ENCODE peak calls at places on chromosome 16, in nine cellular contexts. One of them, this sample, is unnamed. For H3K27me3 and H3K4me1, the result is how much of the 10 kb centered on the place peaks cover.

GRCh38 chr16:55502801-55503366 is 6.0 kb upstream of the LPCAT2 start:
- DNase-seq in uterus: peak
- DNase-seq in fibroblast of lung: peak
- DNase-seq in aorta: peak
- DNase-seq in heart left ventricle: peak
- DNase-seq in endodermal cell: peak
- DNase-seq in K562: no peak
- DNase-seq in neural progenitor cell: peak
- DNase-seq in ovary: peak
- DNase-seq in this sample: peak

GRCh38 chr16:2767891-2768290 is 9.2 kb downstream of the ELOB start:
- DNase-seq in uterus: no peak
- DNase-seq in fibroblast of lung: no peak
- DNase-seq in heart left ventricle: no peak
- DNase-seq in ovary: no peak
- DNase-seq in endodermal cell: no peak
- DNase-seq in aorta: no peak
- DNase-seq in K562: peak
- DNase-seq in neural progenitor cell: no peak
- DNase-seq in this sample: no peak

GRCh38 chr16:84411768-84412167 is 43.4 kb downstream of the ATP2C2 start:
- DNase-seq in heart left ventricle: no peak
- DNase-seq in fibroblast of lung: no peak
- DNase-seq in uterus: no peak
- DNase-seq in neural progenitor cell: no peak
- DNase-seq in aorta: no peak
- DNase-seq in endodermal cell: no peak
- DNase-seq in K562: no peak
- DNase-seq in ovary: no peak
- DNase-seq in this sample: no peak

GRCh38 chr16:73878616-73879015 is 418.0 kb upstream of the PSMD7 start:
- DNase-seq in endodermal cell: no peak
- DNase-seq in aorta: no peak
- DNase-seq in fibroblast of lung: peak
- DNase-seq in K562: peak
- DNase-seq in neural progenitor cell: peak
- DNase-seq in ovary: no peak
- DNase-seq in uterus: no peak
- DNase-seq in heart left ventricle: no peak
- DNase-seq in this sample: no peak

GRCh38 chr16:26111900-26112299 is 420.1 kb downstream of the HS3ST4 start:
- DNase-seq in endodermal cell: peak
- DNase-seq in K562: peak
- DNase-seq in fibroblast of lung: no peak
- DNase-seq in aorta: no peak
- DNase-seq in ovary: no peak
- DNase-seq in uterus: no peak
- DNase-seq in neural progenitor cell: peak
- DNase-seq in heart left ventricle: no peak
- DNase-seq in this sample: no peak

GRCh38 chr16:10988164-10988803 is 43.9 kb downstream of the CLEC16A start:
- DNase-seq in endodermal cell: peak
- DNase-seq in neural progenitor cell: peak
- DNase-seq in heart left ventricle: no peak
- DNase-seq in K562: no peak
- DNase-seq in ovary: no peak
- DNase-seq in fibroblast of lung: no peak
- DNase-seq in aorta: no peak
- DNase-seq in uterus: no peak
- DNase-seq in this sample: no peak

GRCh38 chr16:53884748-53885147 is 180.8 kb downstream of the FTO start:
- DNase-seq in K562: no peak
- DNase-seq in ovary: no peak
- DNase-seq in neural progenitor cell: no peak
- DNase-seq in endodermal cell: no peak
- DNase-seq in heart left ventricle: no peak
- DNase-seq in fibroblast of lung: peak
- DNase-seq in aorta: no peak
- DNase-seq in uterus: no peak
- DNase-seq in this sample: no peak

GRCh38 chr16:84413605-84414004 is 45.3 kb downstream of the ATP2C2 start:
- DNase-seq in uterus: no peak
- DNase-seq in heart left ventricle: no peak
- DNase-seq in endodermal cell: no peak
- DNase-seq in aorta: no peak
- DNase-seq in neural progenitor cell: no peak
- DNase-seq in ovary: no peak
- DNase-seq in fibroblast of lung: no peak
- DNase-seq in K562: no peak
- DNase-seq in this sample: no peak

GRCh38 chr16:71260995-71261394 is 28.2 kb downstream of the CMTR2 start:
- DNase-seq in uterus: no peak
- DNase-seq in fibroblast of lung: no peak
- DNase-seq in neural progenitor cell: no peak
- DNase-seq in K562: no peak
- DNase-seq in endodermal cell: no peak
- DNase-seq in heart left ventricle: no peak
- DNase-seq in ovary: no peak
- DNase-seq in aorta: no peak
- DNase-seq in this sample: no peak

GRCh38 chr16:54193656-54194007 is 93.0 kb downstream of the IRX3 start:
- DNase-seq in K562: peak
- DNase-seq in ovary: peak
- DNase-seq in endodermal cell: peak
- DNase-seq in uterus: peak
- DNase-seq in neural progenitor cell: peak
- DNase-seq in fibroblast of lung: peak
- DNase-seq in aorta: peak
- DNase-seq in heart left ventricle: peak
- DNase-seq in this sample: peak

GRCh38 chr16:49712106-49712505 is 143.8 kb downstream of the ZNF423 start:
- DNase-seq in aorta: no peak
- DNase-seq in ovary: no peak
- DNase-seq in neural progenitor cell: no peak
- DNase-seq in heart left ventricle: no peak
- DNase-seq in fibroblast of lung: no peak
- DNase-seq in K562: no peak
- DNase-seq in endodermal cell: no peak
- DNase-seq in uterus: no peak
- DNase-seq in this sample: no peak

GRCh38 chr16:56614549-56614991 is 6.2 kb downstream of the MT2A start:
- DNase-seq in aorta: no peak
- DNase-seq in ovary: no peak
- DNase-seq in heart left ventricle: no peak
- DNase-seq in endodermal cell: no peak
- DNase-seq in fibroblast of lung: peak
- DNase-seq in uterus: no peak
- DNase-seq in neural progenitor cell: no peak
- DNase-seq in K562: no peak
- DNase-seq in this sample: no peak

GRCh38 chr16:31132303-31132978 is 3.1 kb downstream of the PRSS8 start:
- DNase-seq in aorta: no peak
- DNase-seq in fibroblast of lung: no peak
- DNase-seq in neural progenitor cell: no peak
- DNase-seq in endodermal cell: no peak
- DNase-seq in heart left ventricle: no peak
- DNase-seq in uterus: no peak
- DNase-seq in ovary: no peak
- DNase-seq in K562: no peak
- DNase-seq in this sample: no peak

GRCh38 chr16:53191413-53191812 is 136.6 kb downstream of the CHD9 start:
- DNase-seq in endodermal cell: no peak
- DNase-seq in ovary: no peak
- DNase-seq in uterus: no peak
- DNase-seq in heart left ventricle: no peak
- DNase-seq in fibroblast of lung: no peak
- DNase-seq in K562: no peak
- DNase-seq in neural progenitor cell: no peak
- DNase-seq in aorta: no peak
- DNase-seq in this sample: no peak

GRCh38 chr16:55411231-55411630 is 67.8 kb upstream of the MMP2 start:
- DNase-seq in K562: no peak
- DNase-seq in heart left ventricle: no peak
- DNase-seq in fibroblast of lung: no peak
- DNase-seq in endodermal cell: peak
- DNase-seq in neural progenitor cell: peak
- DNase-seq in ovary: no peak
- DNase-seq in uterus: no peak
- DNase-seq in aorta: no peak
- DNase-seq in this sample: no peak

GRCh38 chr16:11742041-11742535 is 569 bp downstream of the TXNDC11 start:
- DNase-seq in fibroblast of lung: peak
- DNase-seq in K562: peak
- DNase-seq in neural progenitor cell: no peak
- DNase-seq in heart left ventricle: peak
- DNase-seq in ovary: peak
- DNase-seq in endodermal cell: peak
- DNase-seq in uterus: peak
- DNase-seq in aorta: peak
- DNase-seq in this sample: peak

GRCh38 chr16:57061084-57061905 is 31.1 kb upstream of the CPNE2 start:
- DNase-seq in fibroblast of lung: peak
- DNase-seq in aorta: peak
- DNase-seq in neural progenitor cell: no peak
- DNase-seq in K562: no peak
- DNase-seq in uterus: peak
- DNase-seq in ovary: peak
- DNase-seq in heart left ventricle: peak
- DNase-seq in endodermal cell: no peak
- DNase-seq in this sample: peak

GRCh38 chr16:68605746-68606145 is 39.4 kb upstream of the CDH3 start:
- DNase-seq in aorta: no peak
- DNase-seq in neural progenitor cell: no peak
- DNase-seq in endodermal cell: peak
- DNase-seq in heart left ventricle: no peak
- DNase-seq in ovary: no peak
- DNase-seq in fibroblast of lung: peak
- DNase-seq in uterus: no peak
- DNase-seq in K562: no peak
- DNase-seq in this sample: no peak

GRCh38 chr16:86029131-86029741 is 130.3 kb downstream of the IRF8 start:
- DNase-seq in K562: no peak
- DNase-seq in ovary: no peak
- DNase-seq in fibroblast of lung: peak
- DNase-seq in neural progenitor cell: no peak
- DNase-seq in uterus: no peak
- DNase-seq in heart left ventricle: peak
- DNase-seq in endodermal cell: peak
- DNase-seq in aorta: peak
- DNase-seq in this sample: peak
- H3K27me3 ChIP-seq in K562: under half
- H3K27me3 ChIP-seq in ovary: under half
- H3K27me3 ChIP-seq in fibroblast of lung: under half
- H3K27me3 ChIP-seq in neural progenitor cell: under half
- H3K27me3 ChIP-seq in uterus: under half
- H3K27me3 ChIP-seq in heart left ventricle: under half
- H3K27me3 ChIP-seq in endodermal cell: under half
- H3K27me3 ChIP-seq in aorta: under half
- H3K27me3 ChIP-seq in this sample: under half

GRCh38 chr16:15701367-15701766 is 51.3 kb downstream of the NDE1 start:
- DNase-seq in uterus: no peak
- DNase-seq in ovary: no peak
- DNase-seq in heart left ventricle: no peak
- DNase-seq in neural progenitor cell: no peak
- DNase-seq in endodermal cell: no peak
- DNase-seq in fibroblast of lung: no peak
- DNase-seq in aorta: no peak
- DNase-seq in K562: no peak
- DNase-seq in this sample: no peak

GRCh38 chr16:15699819-15700218 is 49.8 kb downstream of the NDE1 start:
- DNase-seq in K562: no peak
- DNase-seq in fibroblast of lung: no peak
- DNase-seq in ovary: no peak
- DNase-seq in neural progenitor cell: no peak
- DNase-seq in aorta: peak
- DNase-seq in uterus: no peak
- DNase-seq in endodermal cell: no peak
- DNase-seq in heart left ventricle: no peak
- DNase-seq in this sample: no peak

GRCh38 chr16:15703029-15703736 is 53.1 kb downstream of the NDE1 start:
- DNase-seq in endodermal cell: no peak
- DNase-seq in fibroblast of lung: no peak
- DNase-seq in heart left ventricle: no peak
- DNase-seq in ovary: no peak
- DNase-seq in neural progenitor cell: no peak
- DNase-seq in uterus: no peak
- DNase-seq in aorta: peak
- DNase-seq in K562: no peak
- DNase-seq in this sample: no peak

GRCh38 chr16:15704545-15704987 is 54.5 kb downstream of the NDE1 start:
- DNase-seq in K562: peak
- DNase-seq in uterus: peak
- DNase-seq in endodermal cell: peak
- DNase-seq in fibroblast of lung: peak
- DNase-seq in aorta: peak
- DNase-seq in heart left ventricle: peak
- DNase-seq in ovary: peak
- DNase-seq in neural progenitor cell: peak
- DNase-seq in this sample: peak

GRCh38 chr16:15701975-15702970 is 52.2 kb downstream of the NDE1 start:
- DNase-seq in ovary: no peak
- DNase-seq in heart left ventricle: no peak
- DNase-seq in K562: no peak
- DNase-seq in endodermal cell: no peak
- DNase-seq in neural progenitor cell: no peak
- DNase-seq in fibroblast of lung: peak
- DNase-seq in uterus: peak
- DNase-seq in aorta: no peak
- DNase-seq in this sample: no peak
- H3K27ac ChIP-seq in ovary: no peak
- H3K27ac ChIP-seq in heart left ventricle: no peak
- H3K27ac ChIP-seq in K562: no peak
- H3K27ac ChIP-seq in endodermal cell: no peak
- H3K27ac ChIP-seq in neural progenitor cell: peak
- H3K27ac ChIP-seq in fibroblast of lung: no peak
- H3K27ac ChIP-seq in uterus: peak
- H3K27ac ChIP-seq in aorta: no peak
- H3K27ac ChIP-seq in this sample: peak

DNA sequence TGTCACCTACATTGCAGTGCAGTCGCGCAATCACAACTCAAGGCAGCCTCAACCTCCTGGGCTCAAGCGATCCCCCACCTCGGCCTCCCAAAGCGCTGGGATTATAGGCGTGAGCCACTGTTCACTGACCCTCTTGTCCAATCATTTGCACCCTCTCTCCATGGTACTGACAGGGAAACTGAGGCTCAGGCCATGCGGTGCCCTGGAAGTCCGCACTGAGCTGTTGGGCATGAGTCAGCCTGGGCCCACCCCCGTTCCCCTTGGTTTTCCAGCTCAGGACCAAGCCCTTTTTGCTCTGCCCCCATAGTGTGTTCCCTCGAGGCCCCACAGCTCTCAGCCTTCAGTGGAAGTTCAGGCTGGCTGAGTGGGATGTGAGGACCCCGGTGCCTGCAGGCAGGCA is 10.1 kb downstream of the GSE1 start:
- DNase-seq in endodermal cell: no peak
- DNase-seq in heart left ventricle: no peak
- DNase-seq in ovary: no peak
- DNase-seq in neural progenitor cell: no peak
- DNase-seq in K562: no peak
- DNase-seq in aorta: no peak
- DNase-seq in fibroblast of lung: no peak
- DNase-seq in uterus: no peak
- DNase-seq in this sample: no peak
- H3K4me1 ChIP-seq in endodermal cell: under half
- H3K4me1 ChIP-seq in heart left ventricle: under half
- H3K4me1 ChIP-seq in ovary: under half
- H3K4me1 ChIP-seq in neural progenitor cell: under half
- H3K4me1 ChIP-seq in K562: half or more
- H3K4me1 ChIP-seq in aorta: under half
- H3K4me1 ChIP-seq in fibroblast of lung: under half
- H3K4me1 ChIP-seq in uterus: under half
- H3K4me1 ChIP-seq in this sample: under half

GRCh38 chr16:86712158-86713009 is 134.0 kb downstream of the FOXL1 start:
- DNase-seq in neural progenitor cell: no peak
- DNase-seq in fibroblast of lung: no peak
- DNase-seq in endodermal cell: no peak
- DNase-seq in K562: no peak
- DNase-seq in aorta: no peak
- DNase-seq in heart left ventricle: no peak
- DNase-seq in ovary: no peak
- DNase-seq in uterus: no peak
- DNase-seq in this sample: peak
- H3K27me3 ChIP-seq in neural progenitor cell: under half
- H3K27me3 ChIP-seq in fibroblast of lung: under half
- H3K27me3 ChIP-seq in endodermal cell: under half
- H3K27me3 ChIP-seq in K562: under half
- H3K27me3 ChIP-seq in aorta: under half
- H3K27me3 ChIP-seq in heart left ventricle: under half
- H3K27me3 ChIP-seq in ovary: under half
- H3K27me3 ChIP-seq in uterus: under half
- H3K27me3 ChIP-seq in this sample: half or more

This sample was measured in sigmoid colon.